ENCODE peak calls at places on chromosomes 2 and 18, in nine cellular contexts. One of them, this sample, is unnamed.

GRCh38 chr18:9048808-9049494 is 53.5 kb upstream of the NDUFV2 start:
- DNase-seq in tibial artery: no peak
- DNase-seq in anterior cingulate cortex: no peak
- DNase-seq in iPS DF 19.7: no peak
- DNase-seq in transverse colon: no peak
- DNase-seq in psoas muscle: no peak
- DNase-seq in T-cell: no peak
- DNase-seq in activated gamma-delta T cell: no peak
- DNase-seq in Caki2: no peak
- DNase-seq in this sample: no peak

GRCh38 chr2:109440507-109441156 is 173.1 kb downstream of the SEPTIN10 start:
- DNase-seq in tibial artery: no peak
- DNase-seq in anterior cingulate cortex: no peak
- DNase-seq in iPS DF 19.7: no peak
- DNase-seq in transverse colon: no peak
- DNase-seq in psoas muscle: no peak
- DNase-seq in T-cell: no peak
- DNase-seq in activated gamma-delta T cell: no peak
- DNase-seq in Caki2: no peak
- DNase-seq in this sample: no peak

GRCh38 chr2:189265696-189266320 is 86.2 kb upstream of the COL5A2 start:
- DNase-seq in tibial artery: no peak
- DNase-seq in anterior cingulate cortex: no peak
- DNase-seq in iPS DF 19.7: no peak
- DNase-seq in transverse colon: no peak
- DNase-seq in psoas muscle: no peak
- DNase-seq in T-cell: no peak
- DNase-seq in activated gamma-delta T cell: no peak
- DNase-seq in Caki2: no peak
- DNase-seq in this sample: no peak

GRCh38 chr18:45447364-45448265 is 167.7 kb upstream of the SLC14A2 start:
- DNase-seq in tibial artery: no peak
- DNase-seq in anterior cingulate cortex: no peak
- DNase-seq in iPS DF 19.7: no peak
- DNase-seq in transverse colon: no peak
- DNase-seq in psoas muscle: no peak
- DNase-seq in T-cell: no peak
- DNase-seq in activated gamma-delta T cell: no peak
- DNase-seq in Caki2: no peak
- DNase-seq in this sample: no peak

GRCh38 chr2:19807866-19808265 is 93.9 kb downstream of the TTC32 start:
- DNase-seq in tibial artery: no peak
- DNase-seq in anterior cingulate cortex: no peak
- DNase-seq in iPS DF 19.7: no peak
- DNase-seq in transverse colon: no peak
- DNase-seq in psoas muscle: no peak
- DNase-seq in T-cell: no peak
- DNase-seq in activated gamma-delta T cell: no peak
- DNase-seq in Caki2: no peak
- DNase-seq in this sample: no peak

GRCh38 chr18:2898131-2898640 is 51.4 kb downstream of the EMILIN2 start:
- DNase-seq in tibial artery: no peak
- DNase-seq in anterior cingulate cortex: no peak
- DNase-seq in iPS DF 19.7: no peak
- DNase-seq in transverse colon: no peak
- DNase-seq in psoas muscle: no peak
- DNase-seq in T-cell: no peak
- DNase-seq in activated gamma-delta T cell: no peak
- DNase-seq in Caki2: peak
- DNase-seq in this sample: no peak

GRCh38 chr2:40240067-40240466 is 211.8 kb downstream of the SLC8A1 start:
- DNase-seq in tibial artery: peak
- DNase-seq in anterior cingulate cortex: no peak
- DNase-seq in iPS DF 19.7: no peak
- DNase-seq in transverse colon: peak
- DNase-seq in psoas muscle: peak
- DNase-seq in T-cell: no peak
- DNase-seq in activated gamma-delta T cell: no peak
- DNase-seq in Caki2: no peak
- DNase-seq in this sample: peak

GRCh38 chr2:240524963-240525718 is 32.6 kb downstream of the ANKMY1 start:
- DNase-seq in tibial artery: no peak
- DNase-seq in anterior cingulate cortex: no peak
- DNase-seq in iPS DF 19.7: no peak
- DNase-seq in transverse colon: no peak
- DNase-seq in psoas muscle: no peak
- DNase-seq in T-cell: no peak
- DNase-seq in activated gamma-delta T cell: no peak
- DNase-seq in Caki2: no peak
- DNase-seq in this sample: no peak

GRCh38 chr2:99818842-99819241 is 323.5 kb downstream of the AFF3 start:
- DNase-seq in tibial artery: no peak
- DNase-seq in anterior cingulate cortex: no peak
- DNase-seq in iPS DF 19.7: no peak
- DNase-seq in transverse colon: no peak
- DNase-seq in psoas muscle: no peak
- DNase-seq in T-cell: no peak
- DNase-seq in activated gamma-delta T cell: no peak
- DNase-seq in Caki2: peak
- DNase-seq in this sample: no peak

GRCh38 chr2:109523121-109523520 is 90.6 kb downstream of the SEPTIN10 start:
- DNase-seq in tibial artery: no peak
- DNase-seq in anterior cingulate cortex: no peak
- DNase-seq in iPS DF 19.7: no peak
- DNase-seq in transverse colon: no peak
- DNase-seq in psoas muscle: no peak
- DNase-seq in T-cell: no peak
- DNase-seq in activated gamma-delta T cell: no peak
- DNase-seq in Caki2: no peak
- DNase-seq in this sample: no peak

GRCh38 chr2:141844232-141844631 is 286.6 kb downstream of the LRP1B start:
- DNase-seq in tibial artery: no peak
- DNase-seq in anterior cingulate cortex: no peak
- DNase-seq in iPS DF 19.7: no peak
- DNase-seq in transverse colon: no peak
- DNase-seq in psoas muscle: no peak
- DNase-seq in T-cell: no peak
- DNase-seq in activated gamma-delta T cell: no peak
- DNase-seq in Caki2: no peak
- DNase-seq in this sample: no peak

This sample was measured in head of caudate nucleus.